ENCODE peak calls at places on chromosomes 3 and 15, in nine cellular contexts. One of them, this sample, is unnamed.

GRCh38 chr3:8451696-8452095 is 49.9 kb upstream of the LMCD1 start:
- DNase-seq in uterus: no peak
- DNase-seq in left cardiac atrium: no peak
- DNase-seq in A172: peak
- DNase-seq in GM10248: no peak
- DNase-seq in T1000: no peak
- DNase-seq in WTC11: no peak
- DNase-seq in SK-N-DZ: no peak
- DNase-seq in activated CD8-positive, alpha-beta memory T cell treated with anti-CD3 and anti-CD28 coated beads, Interleukin-2, amount 50 U/mL, for 48 hours: no peak
- DNase-seq in this sample: no peak

GRCh38 chr15:60370105-60370803 is 27.5 kb downstream of the ANXA2 start:
- DNase-seq in uterus: peak
- DNase-seq in left cardiac atrium: no peak
- DNase-seq in A172: peak
- DNase-seq in GM10248: no peak
- DNase-seq in T1000: no peak
- DNase-seq in WTC11: no peak
- DNase-seq in SK-N-DZ: no peak
- DNase-seq in activated CD8-positive, alpha-beta memory T cell treated with anti-CD3 and anti-CD28 coated beads, Interleukin-2, amount 50 U/mL, for 48 hours: no peak
- DNase-seq in this sample: no peak

GRCh38 chr3:60147249-60147648 is 1097.4 kb upstream of the CFAP20DC start:
- DNase-seq in uterus: no peak
- DNase-seq in left cardiac atrium: no peak
- DNase-seq in A172: no peak
- DNase-seq in GM10248: no peak
- DNase-seq in T1000: no peak
- DNase-seq in WTC11: peak
- DNase-seq in SK-N-DZ: no peak
- DNase-seq in activated CD8-positive, alpha-beta memory T cell treated with anti-CD3 and anti-CD28 coated beads, Interleukin-2, amount 50 U/mL, for 48 hours: no peak
- DNase-seq in this sample: no peak

GRCh38 chr3:115804722-115805121 is 181.4 kb downstream of the GAP43 start:
- DNase-seq in uterus: no peak
- DNase-seq in left cardiac atrium: no peak
- DNase-seq in A172: peak
- DNase-seq in GM10248: no peak
- DNase-seq in T1000: no peak
- DNase-seq in WTC11: no peak
- DNase-seq in SK-N-DZ: no peak
- DNase-seq in activated CD8-positive, alpha-beta memory T cell treated with anti-CD3 and anti-CD28 coated beads, Interleukin-2, amount 50 U/mL, for 48 hours: no peak
- DNase-seq in this sample: no peak

GRCh38 chr3:8421267-8421666 is 80.4 kb upstream of the LMCD1 start:
- DNase-seq in uterus: no peak
- DNase-seq in left cardiac atrium: no peak
- DNase-seq in A172: no peak
- DNase-seq in GM10248: no peak
- DNase-seq in T1000: no peak
- DNase-seq in WTC11: no peak
- DNase-seq in SK-N-DZ: no peak
- DNase-seq in activated CD8-positive, alpha-beta memory T cell treated with anti-CD3 and anti-CD28 coated beads, Interleukin-2, amount 50 U/mL, for 48 hours: no peak
- DNase-seq in this sample: no peak

GRCh38 chr3:82100378-82100777 is 338.9 kb upstream of the GBE1 start:
- DNase-seq in uterus: no peak
- DNase-seq in left cardiac atrium: no peak
- DNase-seq in A172: peak
- DNase-seq in GM10248: no peak
- DNase-seq in T1000: no peak
- DNase-seq in WTC11: no peak
- DNase-seq in SK-N-DZ: no peak
- DNase-seq in activated CD8-positive, alpha-beta memory T cell treated with anti-CD3 and anti-CD28 coated beads, Interleukin-2, amount 50 U/mL, for 48 hours: no peak
- DNase-seq in this sample: no peak

GRCh38 chr3:176872771-176873209 is 324.5 kb downstream of the TBL1XR1 start:
- DNase-seq in uterus: no peak
- DNase-seq in left cardiac atrium: peak
- DNase-seq in A172: peak
- DNase-seq in GM10248: peak
- DNase-seq in T1000: no peak
- DNase-seq in WTC11: peak
- DNase-seq in SK-N-DZ: peak
- DNase-seq in activated CD8-positive, alpha-beta memory T cell treated with anti-CD3 and anti-CD28 coated beads, Interleukin-2, amount 50 U/mL, for 48 hours: peak
- DNase-seq in this sample: no peak

GRCh38 chr3:36663666-36664291 is 100.6 kb downstream of the DCLK3 start:
- DNase-seq in uterus: no peak
- DNase-seq in left cardiac atrium: no peak
- DNase-seq in A172: no peak
- DNase-seq in GM10248: no peak
- DNase-seq in T1000: no peak
- DNase-seq in WTC11: no peak
- DNase-seq in SK-N-DZ: no peak
- DNase-seq in activated CD8-positive, alpha-beta memory T cell treated with anti-CD3 and anti-CD28 coated beads, Interleukin-2, amount 50 U/mL, for 48 hours: no peak
- DNase-seq in this sample: no peak

GRCh38 chr15:42772126-42772525 is 35.2 kb upstream of the CDAN1 start:
- DNase-seq in uterus: no peak
- DNase-seq in left cardiac atrium: peak
- DNase-seq in A172: no peak
- DNase-seq in GM10248: no peak
- DNase-seq in T1000: no peak
- DNase-seq in WTC11: no peak
- DNase-seq in SK-N-DZ: no peak
- DNase-seq in activated CD8-positive, alpha-beta memory T cell treated with anti-CD3 and anti-CD28 coated beads, Interleukin-2, amount 50 U/mL, for 48 hours: no peak
- DNase-seq in this sample: no peak

GRCh38 chr15:32036972-32037371 is 6.7 kb downstream of the CHRNA7 start:
- DNase-seq in uterus: no peak
- DNase-seq in left cardiac atrium: no peak
- DNase-seq in A172: no peak
- DNase-seq in GM10248: no peak
- DNase-seq in T1000: no peak
- DNase-seq in WTC11: no peak
- DNase-seq in SK-N-DZ: no peak
- DNase-seq in activated CD8-positive, alpha-beta memory T cell treated with anti-CD3 and anti-CD28 coated beads, Interleukin-2, amount 50 U/mL, for 48 hours: no peak
- DNase-seq in this sample: no peak

GRCh38 chr15:100725121-100726069 is 123.0 kb downstream of the ASB7 start:
- DNase-seq in uterus: peak
- DNase-seq in left cardiac atrium: no peak
- DNase-seq in A172: peak
- DNase-seq in GM10248: peak
- DNase-seq in T1000: no peak
- DNase-seq in WTC11: no peak
- DNase-seq in SK-N-DZ: no peak
- DNase-seq in activated CD8-positive, alpha-beta memory T cell treated with anti-CD3 and anti-CD28 coated beads, Interleukin-2, amount 50 U/mL, for 48 hours: no peak
- DNase-seq in this sample: peak

GRCh38 chr3:152271465-152272035 is 2.8 kb downstream of the MBNL1 start:
- DNase-seq in uterus: no peak
- DNase-seq in left cardiac atrium: no peak
- DNase-seq in A172: no peak
- DNase-seq in GM10248: no peak
- DNase-seq in T1000: no peak
- DNase-seq in WTC11: no peak
- DNase-seq in SK-N-DZ: no peak
- DNase-seq in activated CD8-positive, alpha-beta memory T cell treated with anti-CD3 and anti-CD28 coated beads, Interleukin-2, amount 50 U/mL, for 48 hours: no peak
- DNase-seq in this sample: peak

GRCh38 chr3:163924600-163924999 is 1153.7 kb downstream of the SI start:
- DNase-seq in uterus: no peak
- DNase-seq in left cardiac atrium: no peak
- DNase-seq in A172: no peak
- DNase-seq in GM10248: no peak
- DNase-seq in T1000: no peak
- DNase-seq in WTC11: no peak
- DNase-seq in SK-N-DZ: no peak
- DNase-seq in activated CD8-positive, alpha-beta memory T cell treated with anti-CD3 and anti-CD28 coated beads, Interleukin-2, amount 50 U/mL, for 48 hours: no peak
- DNase-seq in this sample: no peak

GRCh38 chr3:72520690-72521308 is 327.4 kb downstream of the SHQ1 start:
- DNase-seq in uterus: no peak
- DNase-seq in left cardiac atrium: no peak
- DNase-seq in A172: peak
- DNase-seq in GM10248: peak
- DNase-seq in T1000: peak
- DNase-seq in WTC11: no peak
- DNase-seq in SK-N-DZ: no peak
- DNase-seq in activated CD8-positive, alpha-beta memory T cell treated with anti-CD3 and anti-CD28 coated beads, Interleukin-2, amount 50 U/mL, for 48 hours: peak
- DNase-seq in this sample: peak

GRCh38 chr3:130997291-130997690 is 29.3 kb downstream of the ASTE1 start:
- DNase-seq in uterus: no peak
- DNase-seq in left cardiac atrium: no peak
- DNase-seq in A172: no peak
- DNase-seq in GM10248: no peak
- DNase-seq in T1000: no peak
- DNase-seq in WTC11: no peak
- DNase-seq in SK-N-DZ: no peak
- DNase-seq in activated CD8-positive, alpha-beta memory T cell treated with anti-CD3 and anti-CD28 coated beads, Interleukin-2, amount 50 U/mL, for 48 hours: no peak
- DNase-seq in this sample: no peak

GRCh38 chr3:105527538-105527937 is 160.8 kb downstream of the ALCAM start:
- DNase-seq in uterus: no peak
- DNase-seq in left cardiac atrium: no peak
- DNase-seq in A172: peak
- DNase-seq in GM10248: no peak
- DNase-seq in T1000: no peak
- DNase-seq in WTC11: no peak
- DNase-seq in SK-N-DZ: no peak
- DNase-seq in activated CD8-positive, alpha-beta memory T cell treated with anti-CD3 and anti-CD28 coated beads, Interleukin-2, amount 50 U/mL, for 48 hours: no peak
- DNase-seq in this sample: no peak

GRCh38 chr3:16182183-16182582 is 7.7 kb downstream of the GALNT15 start:
- DNase-seq in uterus: no peak
- DNase-seq in left cardiac atrium: no peak
- DNase-seq in A172: peak
- DNase-seq in GM10248: no peak
- DNase-seq in T1000: no peak
- DNase-seq in WTC11: no peak
- DNase-seq in SK-N-DZ: no peak
- DNase-seq in activated CD8-positive, alpha-beta memory T cell treated with anti-CD3 and anti-CD28 coated beads, Interleukin-2, amount 50 U/mL, for 48 hours: no peak
- DNase-seq in this sample: no peak

GRCh38 chr3:189132125-189132744 is 39.5 kb upstream of the TPRG1 start:
- DNase-seq in uterus: peak
- DNase-seq in left cardiac atrium: peak
- DNase-seq in A172: peak
- DNase-seq in GM10248: peak
- DNase-seq in T1000: peak
- DNase-seq in WTC11: no peak
- DNase-seq in SK-N-DZ: no peak
- DNase-seq in activated CD8-positive, alpha-beta memory T cell treated with anti-CD3 and anti-CD28 coated beads, Interleukin-2, amount 50 U/mL, for 48 hours: peak
- DNase-seq in this sample: peak

GRCh38 chr15:35256555-35256954 is 171.5 kb upstream of the NANOGP8 start:
- DNase-seq in uterus: no peak
- DNase-seq in left cardiac atrium: no peak
- DNase-seq in A172: no peak
- DNase-seq in GM10248: no peak
- DNase-seq in T1000: no peak
- DNase-seq in WTC11: no peak
- DNase-seq in SK-N-DZ: no peak
- DNase-seq in activated CD8-positive, alpha-beta memory T cell treated with anti-CD3 and anti-CD28 coated beads, Interleukin-2, amount 50 U/mL, for 48 hours: no peak
- DNase-seq in this sample: no peak

GRCh38 chr3:172709776-172710708 is 825 bp downstream of the NCEH1 start:
- DNase-seq in uterus: peak
- DNase-seq in left cardiac atrium: peak
- DNase-seq in A172: peak
- DNase-seq in GM10248: peak
- DNase-seq in T1000: no peak
- DNase-seq in WTC11: peak
- DNase-seq in SK-N-DZ: peak
- DNase-seq in activated CD8-positive, alpha-beta memory T cell treated with anti-CD3 and anti-CD28 coated beads, Interleukin-2, amount 50 U/mL, for 48 hours: peak
- DNase-seq in this sample: no peak

GRCh38 chr3:188888321-188889056 is 283.3 kb upstream of the TPRG1 start:
- DNase-seq in uterus: no peak
- DNase-seq in left cardiac atrium: no peak
- DNase-seq in A172: no peak
- DNase-seq in GM10248: no peak
- DNase-seq in T1000: no peak
- DNase-seq in WTC11: no peak
- DNase-seq in SK-N-DZ: no peak
- DNase-seq in activated CD8-positive, alpha-beta memory T cell treated with anti-CD3 and anti-CD28 coated beads, Interleukin-2, amount 50 U/mL, for 48 hours: no peak
- DNase-seq in this sample: no peak

GRCh38 chr3:9695322-9695721 is 8.3 kb upstream of the CPNE9 start:
- DNase-seq in uterus: no peak
- DNase-seq in left cardiac atrium: no peak
- DNase-seq in A172: no peak
- DNase-seq in GM10248: no peak
- DNase-seq in T1000: no peak
- DNase-seq in WTC11: no peak
- DNase-seq in SK-N-DZ: no peak
- DNase-seq in activated CD8-positive, alpha-beta memory T cell treated with anti-CD3 and anti-CD28 coated beads, Interleukin-2, amount 50 U/mL, for 48 hours: no peak
- DNase-seq in this sample: no peak

GRCh38 chr15:90603893-90604292 is 74.2 kb downstream of the CRTC3 start:
- DNase-seq in uterus: no peak
- DNase-seq in left cardiac atrium: peak
- DNase-seq in A172: peak
- DNase-seq in GM10248: no peak
- DNase-seq in T1000: no peak
- DNase-seq in WTC11: no peak
- DNase-seq in SK-N-DZ: no peak
- DNase-seq in activated CD8-positive, alpha-beta memory T cell treated with anti-CD3 and anti-CD28 coated beads, Interleukin-2, amount 50 U/mL, for 48 hours: peak
- DNase-seq in this sample: no peak